ENCODE peak calls at places on chromosome 10, in ten cellular contexts. One of them, this sample, is unnamed.

GRCh38 chr10:97463363-97464132 is 17.6 kb downstream of the ZDHHC16 start:
- DNase-seq in A549: peak
- DNase-seq in CD8-positive, alpha-beta T cell: no peak
- DNase-seq in hepatocyte: peak
- DNase-seq in colonic mucosa: peak
- DNase-seq in uterus: no peak
- DNase-seq in AG04450: no peak
- DNase-seq in astrocyte of the spinal cord: peak
- DNase-seq in LNCaP clone FGC: peak
- DNase-seq in cardiac muscle cell: peak
- DNase-seq in this sample: no peak

GRCh38 chr10:102113956-102114857 is 6.0 kb downstream of the LDB1 start:
- DNase-seq in A549: no peak
- DNase-seq in CD8-positive, alpha-beta T cell: no peak
- DNase-seq in hepatocyte: peak
- DNase-seq in colonic mucosa: peak
- DNase-seq in uterus: peak
- DNase-seq in AG04450: no peak
- DNase-seq in astrocyte of the spinal cord: no peak
- DNase-seq in LNCaP clone FGC: no peak
- DNase-seq in cardiac muscle cell: peak
- DNase-seq in this sample: no peak

GRCh38 chr10:96683065-96683464 is 37.2 kb downstream of the PIK3AP1 start:
- DNase-seq in A549: no peak
- DNase-seq in CD8-positive, alpha-beta T cell: no peak
- DNase-seq in hepatocyte: no peak
- DNase-seq in colonic mucosa: no peak
- DNase-seq in uterus: no peak
- DNase-seq in AG04450: peak
- DNase-seq in astrocyte of the spinal cord: peak
- DNase-seq in LNCaP clone FGC: no peak
- DNase-seq in cardiac muscle cell: no peak
- DNase-seq in this sample: peak

GRCh38 chr10:107492389-107492788 is 327.9 kb upstream of the SORCS1 start:
- DNase-seq in A549: no peak
- DNase-seq in CD8-positive, alpha-beta T cell: no peak
- DNase-seq in hepatocyte: no peak
- DNase-seq in colonic mucosa: no peak
- DNase-seq in uterus: no peak
- DNase-seq in AG04450: no peak
- DNase-seq in astrocyte of the spinal cord: no peak
- DNase-seq in LNCaP clone FGC: no peak
- DNase-seq in cardiac muscle cell: no peak
- DNase-seq in this sample: no peak

GRCh38 chr10:127826161-127826740 is 66.5 kb downstream of the CLRN3 start:
- DNase-seq in A549: no peak
- DNase-seq in CD8-positive, alpha-beta T cell: no peak
- DNase-seq in hepatocyte: no peak
- DNase-seq in colonic mucosa: no peak
- DNase-seq in uterus: no peak
- DNase-seq in AG04450: no peak
- DNase-seq in astrocyte of the spinal cord: no peak
- DNase-seq in LNCaP clone FGC: no peak
- DNase-seq in cardiac muscle cell: peak
- DNase-seq in this sample: no peak

GRCh38 chr10:1358860-1359598 is 302.8 kb downstream of the WDR37 start:
- DNase-seq in A549: no peak
- DNase-seq in CD8-positive, alpha-beta T cell: no peak
- DNase-seq in hepatocyte: no peak
- DNase-seq in colonic mucosa: no peak
- DNase-seq in uterus: no peak
- DNase-seq in AG04450: no peak
- DNase-seq in astrocyte of the spinal cord: no peak
- DNase-seq in LNCaP clone FGC: no peak
- DNase-seq in cardiac muscle cell: no peak
- DNase-seq in this sample: no peak

GRCh38 chr10:64365663-64366062 is 844.5 kb downstream of the REEP3 start:
- DNase-seq in A549: no peak
- DNase-seq in CD8-positive, alpha-beta T cell: no peak
- DNase-seq in hepatocyte: no peak
- DNase-seq in colonic mucosa: no peak
- DNase-seq in uterus: no peak
- DNase-seq in AG04450: no peak
- DNase-seq in astrocyte of the spinal cord: no peak
- DNase-seq in LNCaP clone FGC: no peak
- DNase-seq in cardiac muscle cell: no peak
- DNase-seq in this sample: no peak

GRCh38 chr10:77320852-77321496 is 316.6 kb downstream of the KCNMA1 start:
- DNase-seq in A549: no peak
- DNase-seq in CD8-positive, alpha-beta T cell: no peak
- DNase-seq in hepatocyte: no peak
- DNase-seq in colonic mucosa: no peak
- DNase-seq in uterus: no peak
- DNase-seq in AG04450: peak
- DNase-seq in astrocyte of the spinal cord: peak
- DNase-seq in LNCaP clone FGC: no peak
- DNase-seq in cardiac muscle cell: no peak
- DNase-seq in this sample: peak

GRCh38 chr10:13769926-13770325 is 183.2 kb downstream of the PRPF18 start:
- DNase-seq in A549: no peak
- DNase-seq in CD8-positive, alpha-beta T cell: no peak
- DNase-seq in hepatocyte: no peak
- DNase-seq in colonic mucosa: no peak
- DNase-seq in uterus: no peak
- DNase-seq in AG04450: no peak
- DNase-seq in astrocyte of the spinal cord: no peak
- DNase-seq in LNCaP clone FGC: no peak
- DNase-seq in cardiac muscle cell: no peak
- DNase-seq in this sample: no peak

GRCh38 chr10:108166401-108166800 is 1001.9 kb upstream of the SORCS1 start:
- DNase-seq in A549: no peak
- DNase-seq in CD8-positive, alpha-beta T cell: no peak
- DNase-seq in hepatocyte: no peak
- DNase-seq in colonic mucosa: no peak
- DNase-seq in uterus: no peak
- DNase-seq in AG04450: no peak
- DNase-seq in astrocyte of the spinal cord: no peak
- DNase-seq in LNCaP clone FGC: no peak
- DNase-seq in cardiac muscle cell: no peak
- DNase-seq in this sample: no peak

GRCh38 chr10:14474656-14475055 is 143.9 kb upstream of the FRMD4A start:
- DNase-seq in A549: no peak
- DNase-seq in CD8-positive, alpha-beta T cell: no peak
- DNase-seq in hepatocyte: no peak
- DNase-seq in colonic mucosa: no peak
- DNase-seq in uterus: no peak
- DNase-seq in AG04450: no peak
- DNase-seq in astrocyte of the spinal cord: peak
- DNase-seq in LNCaP clone FGC: no peak
- DNase-seq in cardiac muscle cell: no peak
- DNase-seq in this sample: no peak

GRCh38 chr10:93383562-93383981 is 98.6 kb downstream of the MYOF start:
- DNase-seq in A549: no peak
- DNase-seq in CD8-positive, alpha-beta T cell: no peak
- DNase-seq in hepatocyte: no peak
- DNase-seq in colonic mucosa: no peak
- DNase-seq in uterus: no peak
- DNase-seq in AG04450: peak
- DNase-seq in astrocyte of the spinal cord: peak
- DNase-seq in LNCaP clone FGC: no peak
- DNase-seq in cardiac muscle cell: no peak
- DNase-seq in this sample: peak

GRCh38 chr10:33494000-33494399 is 159.5 kb upstream of the NRP1 start:
- DNase-seq in A549: no peak
- DNase-seq in CD8-positive, alpha-beta T cell: no peak
- DNase-seq in hepatocyte: no peak
- DNase-seq in colonic mucosa: no peak
- DNase-seq in uterus: no peak
- DNase-seq in AG04450: no peak
- DNase-seq in astrocyte of the spinal cord: no peak
- DNase-seq in LNCaP clone FGC: no peak
- DNase-seq in cardiac muscle cell: no peak
- DNase-seq in this sample: no peak

GRCh38 chr10:77873558-77874380 is 52.8 kb downstream of the DLG5 start:
- DNase-seq in A549: peak
- DNase-seq in CD8-positive, alpha-beta T cell: peak
- DNase-seq in hepatocyte: peak
- DNase-seq in colonic mucosa: peak
- DNase-seq in uterus: peak
- DNase-seq in AG04450: no peak
- DNase-seq in astrocyte of the spinal cord: peak
- DNase-seq in LNCaP clone FGC: no peak
- DNase-seq in cardiac muscle cell: no peak
- DNase-seq in this sample: peak

GRCh38 chr10:110569736-110570135 is 2.2 kb downstream of the SMC3 start:
- DNase-seq in A549: no peak
- DNase-seq in CD8-positive, alpha-beta T cell: no peak
- DNase-seq in hepatocyte: peak
- DNase-seq in colonic mucosa: no peak
- DNase-seq in uterus: no peak
- DNase-seq in AG04450: no peak
- DNase-seq in astrocyte of the spinal cord: no peak
- DNase-seq in LNCaP clone FGC: no peak
- DNase-seq in cardiac muscle cell: no peak
- DNase-seq in this sample: no peak

DNA sequence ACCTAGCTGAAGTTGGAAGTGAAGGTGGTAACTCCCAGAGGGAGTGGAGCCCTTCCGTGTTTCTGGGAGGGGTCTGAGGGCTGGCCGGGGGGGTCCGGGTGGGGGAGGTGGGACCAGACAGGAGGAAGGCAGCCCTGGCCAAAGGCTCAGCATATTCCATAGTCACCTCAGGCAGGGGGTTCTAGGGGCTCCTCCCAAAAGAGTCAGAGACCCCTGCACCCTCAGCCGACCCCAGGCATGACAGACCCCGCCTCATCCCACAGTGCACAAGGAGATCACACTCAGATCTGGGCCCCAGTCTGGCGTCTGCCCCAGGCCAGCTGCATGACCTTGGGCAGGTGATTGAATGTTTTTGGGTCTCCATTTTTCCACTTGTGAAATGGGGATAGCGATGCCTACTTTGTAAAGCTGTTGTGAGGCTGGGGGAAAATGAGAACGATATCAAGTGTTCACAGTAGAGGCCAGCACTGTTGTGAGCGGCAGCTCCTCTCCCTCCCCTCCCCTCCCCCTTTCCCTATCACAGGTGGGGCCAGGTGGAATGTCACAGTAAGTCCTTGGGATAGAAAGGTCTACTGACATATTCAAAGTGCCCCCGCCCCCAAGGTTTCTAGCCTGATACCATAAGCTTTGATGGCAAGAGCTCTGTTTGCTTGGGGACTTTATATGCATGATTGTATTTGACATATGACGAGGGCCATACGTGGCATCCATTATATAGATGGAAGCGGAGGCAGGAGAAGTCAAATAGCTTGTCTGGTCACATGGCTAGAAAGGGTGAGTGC is 33.3 kb downstream of the DNAJB12 start:
- DNase-seq in A549: no peak
- DNase-seq in CD8-positive, alpha-beta T cell: no peak
- DNase-seq in hepatocyte: peak
- DNase-seq in colonic mucosa: no peak
- DNase-seq in uterus: no peak
- DNase-seq in AG04450: no peak
- DNase-seq in astrocyte of the spinal cord: no peak
- DNase-seq in LNCaP clone FGC: no peak
- DNase-seq in cardiac muscle cell: no peak
- DNase-seq in this sample: no peak
- H3K4me3 ChIP-seq in A549: peak
- H3K4me3 ChIP-seq in CD8-positive, alpha-beta T cell: no peak
- H3K4me3 ChIP-seq in hepatocyte: no peak
- H3K4me3 ChIP-seq in colonic mucosa: no peak
- H3K4me3 ChIP-seq in uterus: no peak
- H3K4me3 ChIP-seq in AG04450: peak
- H3K4me3 ChIP-seq in astrocyte of the spinal cord: no peak
- H3K4me3 ChIP-seq in LNCaP clone FGC: no peak
- H3K4me3 ChIP-seq in cardiac muscle cell: no peak
- H3K4me3 ChIP-seq in this sample: no peak

GRCh38 chr10:88693392-88694020 is 12.5 kb upstream of the LIPK start:
- DNase-seq in A549: no peak
- DNase-seq in CD8-positive, alpha-beta T cell: no peak
- DNase-seq in hepatocyte: no peak
- DNase-seq in colonic mucosa: no peak
- DNase-seq in uterus: no peak
- DNase-seq in AG04450: no peak
- DNase-seq in astrocyte of the spinal cord: no peak
- DNase-seq in LNCaP clone FGC: no peak
- DNase-seq in cardiac muscle cell: no peak
- DNase-seq in this sample: no peak
- TF ChIP-seq CTCF in A549: peak
- TF ChIP-seq CTCF in CD8-positive, alpha-beta T cell: no peak
- TF ChIP-seq CTCF in hepatocyte: peak
- TF ChIP-seq CTCF in colonic mucosa: no peak
- TF ChIP-seq CTCF in uterus: no peak
- TF ChIP-seq CTCF in AG04450: peak
- TF ChIP-seq CTCF in astrocyte of the spinal cord: peak
- TF ChIP-seq CTCF in LNCaP clone FGC: no peak
- TF ChIP-seq CTCF in cardiac muscle cell: peak
- TF ChIP-seq CTCF in this sample: peak

GRCh38 chr10:69181433-69181832 is 1.4 kb downstream of the SUPV3L1 start:
- DNase-seq in A549: no peak
- DNase-seq in CD8-positive, alpha-beta T cell: no peak
- DNase-seq in hepatocyte: no peak
- DNase-seq in colonic mucosa: no peak
- DNase-seq in uterus: no peak
- DNase-seq in AG04450: no peak
- DNase-seq in astrocyte of the spinal cord: no peak
- DNase-seq in LNCaP clone FGC: no peak
- DNase-seq in cardiac muscle cell: no peak
- DNase-seq in this sample: no peak
- H3K4me3 ChIP-seq in A549: peak
- H3K4me3 ChIP-seq in CD8-positive, alpha-beta T cell: peak
- H3K4me3 ChIP-seq in hepatocyte: peak
- H3K4me3 ChIP-seq in colonic mucosa: peak
- H3K4me3 ChIP-seq in uterus: no peak
- H3K4me3 ChIP-seq in AG04450: peak
- H3K4me3 ChIP-seq in astrocyte of the spinal cord: peak
- H3K4me3 ChIP-seq in LNCaP clone FGC: peak
- H3K4me3 ChIP-seq in cardiac muscle cell: peak
- H3K4me3 ChIP-seq in this sample: peak

DNA sequence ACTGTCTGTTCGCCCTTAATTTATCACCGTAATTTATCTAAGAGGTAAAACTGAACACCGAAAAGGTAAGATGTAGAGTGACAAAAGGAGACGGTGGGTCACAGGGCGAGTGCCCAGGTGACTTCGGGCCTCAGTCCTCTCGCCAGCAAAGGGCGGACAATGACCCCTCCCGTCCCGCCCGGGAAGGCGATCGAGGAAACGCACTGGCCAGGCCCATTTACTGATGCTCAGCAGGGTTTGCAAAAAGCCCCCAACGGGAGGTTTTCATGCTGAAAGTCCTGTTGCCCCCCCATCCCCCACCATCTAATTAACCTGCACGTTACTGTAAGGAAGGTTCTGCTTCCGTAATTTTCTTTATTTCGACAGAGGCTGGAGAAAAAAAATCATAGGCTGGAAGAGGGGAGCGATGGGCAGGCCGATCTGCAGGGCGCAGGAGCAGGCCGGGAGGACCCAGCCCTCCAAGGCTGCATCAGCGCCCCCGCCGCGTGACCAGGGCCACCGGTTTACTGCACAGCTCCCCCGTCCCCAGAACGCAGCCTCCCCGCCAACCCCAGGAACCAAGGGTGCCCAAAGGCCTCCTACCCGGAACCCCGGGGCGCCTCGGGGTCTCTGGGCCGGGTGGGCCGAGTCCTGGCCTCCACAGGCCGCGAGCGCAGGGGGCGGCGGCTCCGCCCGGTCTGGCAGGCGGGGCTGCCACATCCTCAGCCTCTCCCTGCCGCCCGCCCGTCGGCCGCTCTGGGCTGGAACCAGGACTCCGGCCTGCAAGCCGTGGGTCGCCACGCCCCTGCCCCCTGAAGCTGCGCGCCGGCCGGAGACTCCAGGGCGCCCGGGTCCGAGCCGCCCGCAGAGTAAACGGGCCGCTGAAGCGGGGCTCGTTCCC is 637 bp downstream of the OAT start:
- DNase-seq in A549: peak
- DNase-seq in CD8-positive, alpha-beta T cell: peak
- DNase-seq in hepatocyte: peak
- DNase-seq in colonic mucosa: peak
- DNase-seq in uterus: peak
- DNase-seq in AG04450: no peak
- DNase-seq in astrocyte of the spinal cord: peak
- DNase-seq in LNCaP clone FGC: no peak
- DNase-seq in cardiac muscle cell: peak
- DNase-seq in this sample: no peak
- TF ChIP-seq CTCF in A549: no peak
- TF ChIP-seq CTCF in CD8-positive, alpha-beta T cell: no peak
- TF ChIP-seq CTCF in hepatocyte: peak
- TF ChIP-seq CTCF in colonic mucosa: no peak
- TF ChIP-seq CTCF in uterus: no peak
- TF ChIP-seq CTCF in AG04450: peak
- TF ChIP-seq CTCF in astrocyte of the spinal cord: no peak
- TF ChIP-seq CTCF in LNCaP clone FGC: no peak
- TF ChIP-seq CTCF in cardiac muscle cell: peak
- TF ChIP-seq CTCF in this sample: no peak

This sample was measured in astrocyte of the cerebellum.